ENCODE peak calls at places on chromosomes 16 and 17, in six cellular contexts. One of them, this sample, is unnamed.
A peak's percentile ranks its signal among the peaks of the same experiment; 100 is the strongest.

GRCh38 chr16:593406-593805 is 3.5 kb downstream of the RAB40C start:
- DNase-seq in lower lobe of right lung: peak; percentile 71
- DNase-seq in AG09319: no peak
- DNase-seq in D721Med: no peak
- DNase-seq in OCI-LY7: no peak
- DNase-seq in endothelial cell of umbilical vein: no peak
- DNase-seq in this sample: no peak

GRCh38 chr16:47359478-47359877 is 101.4 kb downstream of the ITFG1 start:
- DNase-seq in lower lobe of right lung: no peak
- DNase-seq in AG09319: no peak
- DNase-seq in D721Med: no peak
- DNase-seq in OCI-LY7: no peak
- DNase-seq in endothelial cell of umbilical vein: peak; percentile 4
- DNase-seq in this sample: no peak

GRCh38 chr17:28335959-28336871 is 654 bp downstream of the TNFAIP1 start:
- DNase-seq in lower lobe of right lung: no peak
- DNase-seq in AG09319: peak; percentile 71
- DNase-seq in D721Med: peak; percentile 58
- DNase-seq in OCI-LY7: no peak
- DNase-seq in endothelial cell of umbilical vein: peak; percentile 91
- DNase-seq in this sample: peak; percentile 37

GRCh38 chr16:70267516-70267915 is 15.8 kb upstream of the EXOSC6 start:
- DNase-seq in lower lobe of right lung: no peak
- DNase-seq in AG09319: no peak
- DNase-seq in D721Med: no peak
- DNase-seq in OCI-LY7: peak; percentile 44
- DNase-seq in endothelial cell of umbilical vein: peak; percentile 65
- DNase-seq in this sample: no peak

GRCh38 chr17:42337442-42337841 is 49.1 kb downstream of the STAT5A start:
- DNase-seq in lower lobe of right lung: peak; percentile 48
- DNase-seq in AG09319: peak; percentile 90
- DNase-seq in D721Med: no peak
- DNase-seq in OCI-LY7: no peak
- DNase-seq in endothelial cell of umbilical vein: no peak
- DNase-seq in this sample: peak; percentile 72

GRCh38 chr17:18141210-18141803 is 32.8 kb downstream of the MYO15A start:
- DNase-seq in lower lobe of right lung: no peak
- DNase-seq in AG09319: peak; percentile 22
- DNase-seq in D721Med: no peak
- DNase-seq in OCI-LY7: peak; percentile 75
- DNase-seq in endothelial cell of umbilical vein: peak; percentile 68
- DNase-seq in this sample: peak; percentile 81

GRCh38 chr17:336110-337021 is 16.2 kb downstream of the RPH3AL start:
- DNase-seq in lower lobe of right lung: peak; percentile 86
- DNase-seq in AG09319: no peak
- DNase-seq in D721Med: peak; percentile 60
- DNase-seq in OCI-LY7: no peak
- DNase-seq in endothelial cell of umbilical vein: peak; percentile 36
- DNase-seq in this sample: no peak

GRCh38 chr17:57968456-57968855 is 13.2 kb upstream of the CUEDC1 start:
- DNase-seq in lower lobe of right lung: no peak
- DNase-seq in AG09319: no peak
- DNase-seq in D721Med: no peak
- DNase-seq in OCI-LY7: no peak
- DNase-seq in endothelial cell of umbilical vein: no peak
- DNase-seq in this sample: no peak

GRCh38 chr17:51640108-51640622 is 379.8 kb downstream of the UTP18 start:
- DNase-seq in lower lobe of right lung: no peak
- DNase-seq in AG09319: no peak
- DNase-seq in D721Med: no peak
- DNase-seq in OCI-LY7: peak; percentile 25
- DNase-seq in endothelial cell of umbilical vein: no peak
- DNase-seq in this sample: peak; percentile 12

GRCh38 chr17:48002920-48003685 is 32.2 kb downstream of the CDK5RAP3 start:
- DNase-seq in lower lobe of right lung: no peak
- DNase-seq in AG09319: no peak
- DNase-seq in D721Med: no peak
- DNase-seq in OCI-LY7: no peak
- DNase-seq in endothelial cell of umbilical vein: no peak
- DNase-seq in this sample: no peak
- TF ChIP-seq CTCF in lower lobe of right lung: no peak
- TF ChIP-seq CTCF in AG09319: no peak
- TF ChIP-seq CTCF in D721Med: peak; percentile 3
- TF ChIP-seq CTCF in OCI-LY7: no peak
- TF ChIP-seq CTCF in endothelial cell of umbilical vein: no peak
- TF ChIP-seq CTCF in this sample: no peak

GRCh38 chr17:30554839-30555751 is 77.9 kb downstream of the GOSR1 start:
- DNase-seq in lower lobe of right lung: peak; percentile 37
- DNase-seq in AG09319: no peak
- DNase-seq in D721Med: no peak
- DNase-seq in OCI-LY7: peak; percentile 33
- DNase-seq in endothelial cell of umbilical vein: peak; percentile 34
- DNase-seq in this sample: no peak
- TF ChIP-seq CTCF in lower lobe of right lung: no peak
- TF ChIP-seq CTCF in AG09319: peak; percentile 37
- TF ChIP-seq CTCF in D721Med: peak; percentile 55
- TF ChIP-seq CTCF in OCI-LY7: peak; percentile 64
- TF ChIP-seq CTCF in endothelial cell of umbilical vein: peak; percentile 51
- TF ChIP-seq CTCF in this sample: peak; percentile 26

DNA sequence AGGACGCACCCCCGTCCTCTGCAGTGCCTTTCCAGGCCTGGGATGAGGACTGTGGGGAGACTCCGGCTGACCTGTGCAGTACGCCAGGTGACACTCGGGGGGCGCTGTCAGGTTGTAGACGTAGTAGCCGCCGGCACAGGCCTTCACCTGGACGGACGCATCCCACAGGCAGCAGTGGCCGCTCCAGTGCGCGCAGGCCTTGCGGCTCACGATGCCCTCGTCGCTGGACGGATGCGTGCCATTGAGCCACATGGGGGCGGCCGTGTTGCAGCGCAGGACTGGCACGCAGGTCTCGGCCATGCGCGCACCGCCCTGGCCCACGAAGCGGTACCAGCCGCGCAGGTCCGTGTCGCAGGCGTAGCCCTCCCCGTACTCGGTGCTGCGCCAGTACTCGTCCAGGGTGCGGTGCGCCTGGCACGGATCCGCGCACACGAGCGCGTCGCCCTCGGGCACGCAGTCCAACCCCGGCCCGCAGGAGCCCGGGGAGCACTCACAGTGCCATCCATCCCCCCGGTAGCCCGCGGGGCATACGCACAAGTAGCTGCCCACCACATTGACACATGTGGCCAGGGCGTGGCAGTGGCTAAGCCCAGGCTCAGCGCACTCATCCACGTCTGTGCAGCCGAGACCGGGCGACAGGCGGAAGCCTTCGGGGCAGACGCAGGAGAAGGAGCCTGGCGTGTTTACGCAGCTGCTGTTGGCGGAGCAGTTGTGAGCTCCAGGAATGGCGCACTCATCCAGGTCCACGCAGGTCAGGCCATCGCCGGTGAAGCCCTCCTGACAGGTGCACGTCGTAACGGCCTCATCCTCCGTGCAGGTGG is 3.9 kb downstream of the UMOD start:
- DNase-seq in lower lobe of right lung: peak; percentile 38
- DNase-seq in AG09319: no peak
- DNase-seq in D721Med: no peak
- DNase-seq in OCI-LY7: no peak
- DNase-seq in endothelial cell of umbilical vein: no peak
- DNase-seq in this sample: peak; percentile 26
- TF ChIP-seq CTCF in lower lobe of right lung: no peak
- TF ChIP-seq CTCF in AG09319: no peak
- TF ChIP-seq CTCF in D721Med: peak; percentile 10
- TF ChIP-seq CTCF in OCI-LY7: no peak
- TF ChIP-seq CTCF in endothelial cell of umbilical vein: no peak
- TF ChIP-seq CTCF in this sample: no peak

DNA sequence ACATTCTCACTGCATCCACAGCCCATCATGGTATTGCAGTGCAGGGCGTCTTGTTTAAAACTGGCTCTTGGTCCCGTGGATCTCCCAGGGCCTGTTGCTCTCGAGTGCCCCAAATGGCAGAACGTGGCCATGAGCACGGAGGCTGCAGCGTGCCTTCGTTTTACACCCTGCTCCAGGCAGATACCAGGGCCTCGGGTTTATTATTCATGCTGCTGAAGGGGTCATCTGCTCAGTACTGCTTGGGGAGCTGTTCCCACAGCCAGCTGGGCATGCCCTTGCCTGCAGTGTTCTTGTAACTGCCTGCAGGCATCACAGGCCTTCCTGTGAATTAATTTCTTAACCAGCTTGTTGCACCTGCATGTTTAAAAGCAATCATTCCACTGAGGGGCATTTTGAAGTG is 129.7 kb upstream of the CHMP6 start:
- DNase-seq in lower lobe of right lung: peak; percentile 28
- DNase-seq in AG09319: no peak
- DNase-seq in D721Med: no peak
- DNase-seq in OCI-LY7: no peak
- DNase-seq in endothelial cell of umbilical vein: no peak
- DNase-seq in this sample: no peak
- TF ChIP-seq CTCF in lower lobe of right lung: peak; percentile 24
- TF ChIP-seq CTCF in AG09319: peak; percentile 51
- TF ChIP-seq CTCF in D721Med: peak; percentile 40
- TF ChIP-seq CTCF in OCI-LY7: no peak
- TF ChIP-seq CTCF in endothelial cell of umbilical vein: peak; percentile 32
- TF ChIP-seq CTCF in this sample: no peak

GRCh38 chr16:10812352-10813122 is 6.1 kb downstream of the TVP23A start:
- DNase-seq in lower lobe of right lung: no peak
- DNase-seq in AG09319: no peak
- DNase-seq in D721Med: no peak
- DNase-seq in OCI-LY7: peak; percentile 56
- DNase-seq in endothelial cell of umbilical vein: no peak
- DNase-seq in this sample: peak; percentile 60
- TF ChIP-seq CTCF in lower lobe of right lung: no peak
- TF ChIP-seq CTCF in AG09319: no peak
- TF ChIP-seq CTCF in D721Med: no peak
- TF ChIP-seq CTCF in OCI-LY7: peak; percentile 50
- TF ChIP-seq CTCF in endothelial cell of umbilical vein: no peak
- TF ChIP-seq CTCF in this sample: no peak

GRCh38 chr17:78049609-78050008 is 78.9 kb downstream of the TMC6 start:
- DNase-seq in lower lobe of right lung: no peak
- DNase-seq in AG09319: no peak
- DNase-seq in D721Med: no peak
- DNase-seq in OCI-LY7: no peak
- DNase-seq in endothelial cell of umbilical vein: no peak
- DNase-seq in this sample: no peak

GRCh38 chr17:78058001-78058400 is 70.6 kb downstream of the TMC6 start:
- DNase-seq in lower lobe of right lung: no peak
- DNase-seq in AG09319: no peak
- DNase-seq in D721Med: no peak
- DNase-seq in OCI-LY7: no peak
- DNase-seq in endothelial cell of umbilical vein: no peak
- DNase-seq in this sample: no peak

GRCh38 chr17:78051186-78051972 is 77.2 kb downstream of the TMC6 start:
- DNase-seq in lower lobe of right lung: no peak
- DNase-seq in AG09319: no peak
- DNase-seq in D721Med: no peak
- DNase-seq in OCI-LY7: no peak
- DNase-seq in endothelial cell of umbilical vein: no peak
- DNase-seq in this sample: no peak

GRCh38 chr17:78057113-78057740 is 71.3 kb downstream of the TMC6 start:
- DNase-seq in lower lobe of right lung: no peak
- DNase-seq in AG09319: no peak
- DNase-seq in D721Med: no peak
- DNase-seq in OCI-LY7: no peak
- DNase-seq in endothelial cell of umbilical vein: no peak
- DNase-seq in this sample: no peak

GRCh38 chr17:78053777-78054468 is 74.6 kb downstream of the TMC6 start:
- DNase-seq in lower lobe of right lung: no peak
- DNase-seq in AG09319: no peak
- DNase-seq in D721Med: no peak
- DNase-seq in OCI-LY7: no peak
- DNase-seq in endothelial cell of umbilical vein: no peak
- DNase-seq in this sample: no peak
- TF ChIP-seq CTCF in lower lobe of right lung: no peak
- TF ChIP-seq CTCF in AG09319: no peak
- TF ChIP-seq CTCF in D721Med: no peak
- TF ChIP-seq CTCF in OCI-LY7: no peak
- TF ChIP-seq CTCF in endothelial cell of umbilical vein: no peak
- TF ChIP-seq CTCF in this sample: no peak

GRCh38 chr16:72061564-72061963 is 1.5 kb upstream of the HPR start:
- DNase-seq in lower lobe of right lung: no peak
- DNase-seq in AG09319: no peak
- DNase-seq in D721Med: no peak
- DNase-seq in OCI-LY7: no peak
- DNase-seq in endothelial cell of umbilical vein: no peak
- DNase-seq in this sample: no peak

GRCh38 chr16:72064361-72064894 is 1.4 kb downstream of the HPR start:
- DNase-seq in lower lobe of right lung: no peak
- DNase-seq in AG09319: no peak
- DNase-seq in D721Med: no peak
- DNase-seq in OCI-LY7: no peak
- DNase-seq in endothelial cell of umbilical vein: no peak
- DNase-seq in this sample: no peak

GRCh38 chr16:72072514-72073342 is 9.7 kb downstream of the HPR start:
- DNase-seq in lower lobe of right lung: no peak
- DNase-seq in AG09319: no peak
- DNase-seq in D721Med: no peak
- DNase-seq in OCI-LY7: no peak
- DNase-seq in endothelial cell of umbilical vein: peak; percentile 72
- DNase-seq in this sample: no peak

GRCh38 chr16:72068930-72069329 is 5.9 kb downstream of the HPR start:
- DNase-seq in lower lobe of right lung: no peak
- DNase-seq in AG09319: no peak
- DNase-seq in D721Med: no peak
- DNase-seq in OCI-LY7: no peak
- DNase-seq in endothelial cell of umbilical vein: no peak
- DNase-seq in this sample: no peak

GRCh38 chr16:72066747-72067146 is 3.7 kb downstream of the HPR start:
- DNase-seq in lower lobe of right lung: no peak
- DNase-seq in AG09319: no peak
- DNase-seq in D721Med: no peak
- DNase-seq in OCI-LY7: peak; percentile 47
- DNase-seq in endothelial cell of umbilical vein: peak; percentile 39
- DNase-seq in this sample: peak; percentile 50
- TF ChIP-seq CTCF in lower lobe of right lung: peak; percentile 57
- TF ChIP-seq CTCF in AG09319: peak; percentile 63
- TF ChIP-seq CTCF in D721Med: peak; percentile 63
- TF ChIP-seq CTCF in OCI-LY7: peak; percentile 83
- TF ChIP-seq CTCF in endothelial cell of umbilical vein: peak; percentile 52
- TF ChIP-seq CTCF in this sample: peak; percentile 69

GRCh38 chr17:53032861-53033271 is 789.9 kb upstream of the KIF2B start:
- DNase-seq in lower lobe of right lung: no peak
- DNase-seq in AG09319: no peak
- DNase-seq in D721Med: no peak
- DNase-seq in OCI-LY7: peak; percentile 34
- DNase-seq in endothelial cell of umbilical vein: peak; percentile 88
- DNase-seq in this sample: no peak
- TF ChIP-seq CTCF in lower lobe of right lung: peak; percentile 36
- TF ChIP-seq CTCF in AG09319: no peak
- TF ChIP-seq CTCF in D721Med: peak; percentile 84
- TF ChIP-seq CTCF in OCI-LY7: peak; percentile 66
- TF ChIP-seq CTCF in endothelial cell of umbilical vein: peak; percentile 62
- TF ChIP-seq CTCF in this sample: peak; percentile 39

GRCh38 chr17:29384901-29385300 is 5.3 kb upstream of the TAOK1 start:
- DNase-seq in lower lobe of right lung: no peak
- DNase-seq in AG09319: no peak
- DNase-seq in D721Med: no peak
- DNase-seq in OCI-LY7: no peak
- DNase-seq in endothelial cell of umbilical vein: no peak
- DNase-seq in this sample: no peak
- TF ChIP-seq CTCF in lower lobe of right lung: no peak
- TF ChIP-seq CTCF in AG09319: no peak
- TF ChIP-seq CTCF in D721Med: no peak
- TF ChIP-seq CTCF in OCI-LY7: peak; percentile 42
- TF ChIP-seq CTCF in endothelial cell of umbilical vein: no peak
- TF ChIP-seq CTCF in this sample: no peak